ENCODE peak calls at places on chromosome 18, in eight cellular contexts. One of them, this sample, is unnamed.

GRCh38 chr18:57561728-57562423 is 24.6 kb downstream of the FECH start:
- DNase-seq in esophagus muscularis mucosa: no peak
- DNase-seq in lung: no peak
- DNase-seq in sigmoid colon: no peak
- DNase-seq in heart right ventricle: no peak
- DNase-seq in BE2C: peak
- DNase-seq in thoracic aorta: no peak
- DNase-seq in NCI-H1092 treated with DMSO at 0.1 percent for 48 hours: peak
- DNase-seq in this sample: no peak

GRCh38 chr18:48095726-48096125 is 165.3 kb upstream of the SMAD2 start:
- DNase-seq in esophagus muscularis mucosa: no peak
- DNase-seq in lung: no peak
- DNase-seq in sigmoid colon: no peak
- DNase-seq in heart right ventricle: no peak
- DNase-seq in BE2C: no peak
- DNase-seq in thoracic aorta: no peak
- DNase-seq in NCI-H1092 treated with DMSO at 0.1 percent for 48 hours: no peak
- DNase-seq in this sample: no peak

GRCh38 chr18:74982946-74983635 is 225.8 kb downstream of the PTGR3 start:
- DNase-seq in esophagus muscularis mucosa: no peak
- DNase-seq in lung: no peak
- DNase-seq in sigmoid colon: no peak
- DNase-seq in heart right ventricle: no peak
- DNase-seq in BE2C: no peak
- DNase-seq in thoracic aorta: no peak
- DNase-seq in NCI-H1092 treated with DMSO at 0.1 percent for 48 hours: no peak
- DNase-seq in this sample: no peak

GRCh38 chr18:54280206-54280550 is 10.9 kb downstream of the POLI start:
- DNase-seq in esophagus muscularis mucosa: no peak
- DNase-seq in lung: no peak
- DNase-seq in sigmoid colon: no peak
- DNase-seq in heart right ventricle: no peak
- DNase-seq in BE2C: no peak
- DNase-seq in thoracic aorta: no peak
- DNase-seq in NCI-H1092 treated with DMSO at 0.1 percent for 48 hours: no peak
- DNase-seq in this sample: no peak

GRCh38 chr18:51621103-51621969 is 423.9 kb upstream of the MEX3C start:
- DNase-seq in esophagus muscularis mucosa: no peak
- DNase-seq in lung: peak
- DNase-seq in sigmoid colon: no peak
- DNase-seq in heart right ventricle: peak
- DNase-seq in BE2C: peak
- DNase-seq in thoracic aorta: no peak
- DNase-seq in NCI-H1092 treated with DMSO at 0.1 percent for 48 hours: peak
- DNase-seq in this sample: no peak

GRCh38 chr18:48036641-48037421 is 106.4 kb upstream of the SMAD2 start:
- DNase-seq in esophagus muscularis mucosa: no peak
- DNase-seq in lung: no peak
- DNase-seq in sigmoid colon: peak
- DNase-seq in heart right ventricle: no peak
- DNase-seq in BE2C: no peak
- DNase-seq in thoracic aorta: no peak
- DNase-seq in NCI-H1092 treated with DMSO at 0.1 percent for 48 hours: peak
- DNase-seq in this sample: no peak

GRCh38 chr18:26617151-26617554 is 68.8 kb upstream of the KCTD1 start:
- DNase-seq in esophagus muscularis mucosa: no peak
- DNase-seq in lung: no peak
- DNase-seq in sigmoid colon: no peak
- DNase-seq in heart right ventricle: no peak
- DNase-seq in BE2C: no peak
- DNase-seq in thoracic aorta: no peak
- DNase-seq in NCI-H1092 treated with DMSO at 0.1 percent for 48 hours: no peak
- DNase-seq in this sample: no peak

GRCh38 chr18:6807504-6808257 is 78.2 kb downstream of the ARHGAP28 start:
- DNase-seq in esophagus muscularis mucosa: no peak
- DNase-seq in lung: no peak
- DNase-seq in sigmoid colon: no peak
- DNase-seq in heart right ventricle: no peak
- DNase-seq in BE2C: no peak
- DNase-seq in thoracic aorta: no peak
- DNase-seq in NCI-H1092 treated with DMSO at 0.1 percent for 48 hours: no peak
- DNase-seq in this sample: no peak